ENCODE peak calls at places on chromosomes 13 and 19, in ten cellular contexts. D, V, X, W, G, O, Q, E, B and S are unnamed samples.

GRCh38 chr19:42323852-42324654 is 1.4 kb upstream of the MEGF8 start:
- DNase-seq in Q (peak; percentile 22), X (peak; percentile 80), D (no peak), G (no peak), O (no peak), E (peak; percentile 62), B (no peak), W (no peak), V (no peak), S (no peak)

GRCh38 chr13:58946274-58946673 is 1217.5 kb downstream of the DIAPH3 start:
- DNase-seq in V (no peak), G (no peak), W (no peak), Q (no peak), D (no peak), X (no peak), O (no peak), B (no peak), E (no peak), S (no peak)

GRCh38 chr13:101452519-101453485 is at the start of gene ITGBL1:
- DNase-seq in O (no peak), X (peak; percentile 81), W (no peak), G (peak; percentile 25), E (no peak), Q (no peak), D (no peak), B (peak; percentile 71), V (no peak), S (no peak)

GRCh38 chr13:97853550-97853949 is 99.9 kb upstream of the IPO5 start:
- DNase-seq in D (no peak), V (no peak), G (no peak), O (no peak), B (no peak), E (no peak), W (no peak), X (peak; percentile 71), Q (no peak), S (no peak)

GRCh38 chr19:15452111-15453047 is 2.6 kb upstream of the WIZ start:
- DNase-seq in O (peak; percentile 90), X (peak; percentile 100), G (peak; percentile 91), B (peak; percentile 90), W (peak; percentile 91), E (peak; percentile 96), V (no peak), D (peak; percentile 91), Q (peak; percentile 86), S (peak; percentile 91)

GRCh38 chr19:28351761-28352160 is 861.2 kb downstream of the UQCRFS1 start:
- DNase-seq in O (no peak), W (no peak), E (no peak), X (no peak), Q (no peak), D (no peak), V (no peak), G (no peak), B (no peak), S (no peak)

GRCh38 chr13:112940236-112940635 is 28.8 kb upstream of the MCF2L start:
- DNase-seq in G (no peak), B (no peak), X (no peak), Q (no peak), V (no peak), D (peak; percentile 24), W (no peak), O (no peak), E (no peak), S (no peak)

GRCh38 chr13:52652980-52653303 is 306 bp downstream of the SUGT1 start:
- DNase-seq in D (no peak), V (no peak), X (peak; percentile 57), Q (no peak), E (no peak), B (no peak), O (no peak), W (no peak), G (no peak), S (no peak)

GRCh38 chr13:23621316-23621645 is 51.1 kb downstream of the TNFRSF19 start:
- DNase-seq in W (no peak), V (no peak), E (no peak), X (peak; percentile 95), Q (no peak), B (no peak), G (no peak), O (no peak), D (no peak), S (no peak)

GRCh38 chr13:102033719-102034446 is 368.0 kb downstream of the FGF14 start:
- DNase-seq in Q (no peak), D (no peak), B (no peak), V (no peak), X (no peak), E (peak; percentile 56), W (no peak), G (no peak), O (no peak), S (no peak)

GRCh38 chr19:9597027-9597426 is 12.7 kb upstream of the ZNF121 start:
- DNase-seq in W (no peak), D (no peak), X (peak; percentile 84), E (no peak), G (no peak), Q (no peak), B (no peak), V (no peak), O (no peak), S (no peak)

GRCh38 chr19:54492568-54492967 is 10.1 kb upstream of the LAIR2 start:
- DNase-seq in W (no peak), D (no peak), O (no peak), V (no peak), E (no peak), Q (no peak), B (no peak), X (no peak), G (no peak), S (no peak)

GRCh38 chr13:108961542-108962125 is 332.2 kb downstream of the MYO16 start:
- DNase-seq in W (no peak), X (peak; percentile 14), E (peak; percentile 74), Q (no peak), D (no peak), O (no peak), V (no peak), B (no peak), G (no peak), S (no peak)

GRCh38 chr13:113920606-113921306 is 53.1 kb downstream of the C13orf46 start:
- DNase-seq in O (no peak), X (no peak), E (no peak), B (peak; percentile 52), V (no peak), D (peak; percentile 10), G (no peak), W (no peak), Q (no peak), S (no peak)

GRCh38 chr19:51185069-51185867 is 39.6 kb upstream of the CD33 start:
- DNase-seq in X (no peak), B (no peak), D (no peak), W (no peak), O (no peak), V (no peak), E (no peak), G (no peak), Q (no peak), S (no peak)

GRCh38 chr19:33297401-33298145 is 4.8 kb downstream of the CEBPA start:
- DNase-seq in O (no peak), G (no peak), X (peak; percentile 64), E (no peak), W (no peak), D (no peak), Q (no peak), B (no peak), V (no peak), S (no peak)

GRCh38 chr19:33298146-33298911 is 4.0 kb downstream of the CEBPA start:
- DNase-seq in V (no peak), E (no peak), X (peak; percentile 62), B (no peak), G (no peak), W (peak; percentile 22), D (peak; percentile 39), O (no peak), Q (peak; percentile 11), S (peak; percentile 80)

GRCh38 chr19:33295621-33296472 is 6.5 kb downstream of the CEBPA start:
- DNase-seq in E (no peak), O (no peak), D (no peak), B (no peak), V (no peak), W (no peak), Q (no peak), G (no peak), X (peak; percentile 55), S (peak; percentile 14)

GRCh38 chr19:33294058-33294798 is 8.1 kb downstream of the CEBPA start:
- DNase-seq in O (no peak), E (no peak), G (peak; percentile 1), B (no peak), Q (no peak), V (no peak), D (no peak), W (no peak), X (peak; percentile 68), S (no peak)

GRCh38 chr19:33296473-33297060 is 5.8 kb downstream of the CEBPA start:
- DNase-seq in E (no peak), O (peak; percentile 7), D (no peak), X (peak; percentile 38), W (no peak), B (no peak), G (no peak), Q (no peak), V (no peak), S (no peak)
- H3K9me3 ChIP-seq in E (no peaks in the 10 kb centered on the region), O (no peaks in the 10 kb centered on the region), D (no peaks in the 10 kb centered on the region), X (no peaks in the 10 kb centered on the region), W (no peaks in the 10 kb centered on the region), B (no peaks in the 10 kb centered on the region), G (no peaks in the 10 kb centered on the region), Q (no peaks in the 10 kb centered on the region), V (no peaks in the 10 kb centered on the region), S (no peaks in the 10 kb centered on the region)

GRCh38 chr19:49120325-49120683 is 960 bp downstream of the PPFIA3 start:
- DNase-seq in O (no peak), D (no peak), B (no peak), W (no peak), X (peak; percentile 58), V (no peak), G (no peak), Q (no peak), E (no peak), S (no peak)
- H3K4me3 ChIP-seq in O (peak overlapping the region; percentile 60), D (peak overlapping the region; percentile 60), B (peak overlapping the region; percentile 73), W (peak overlapping the region; percentile 79), X (no peak overlapping the region), V (no peak overlapping the region), G (peak overlapping the region; percentile 75), Q (no peak overlapping the region), E (no peak overlapping the region), S (peak overlapping the region; percentile 80)

GRCh38 chr13:47707414-47707813 is 293.7 kb downstream of the SUCLA2 start:
- DNase-seq in X (no peak), W (no peak), Q (no peak), E (no peak), D (no peak), G (no peak), B (no peak), O (no peak), V (no peak), S (no peak)
- TF ChIP-seq CTCF in X (no peak), W (no peak), Q (no peak), E (no peak), D (no peak), G (no peak), B (no peak), O (no peak), V (no peak), S (no peak)

DNA sequence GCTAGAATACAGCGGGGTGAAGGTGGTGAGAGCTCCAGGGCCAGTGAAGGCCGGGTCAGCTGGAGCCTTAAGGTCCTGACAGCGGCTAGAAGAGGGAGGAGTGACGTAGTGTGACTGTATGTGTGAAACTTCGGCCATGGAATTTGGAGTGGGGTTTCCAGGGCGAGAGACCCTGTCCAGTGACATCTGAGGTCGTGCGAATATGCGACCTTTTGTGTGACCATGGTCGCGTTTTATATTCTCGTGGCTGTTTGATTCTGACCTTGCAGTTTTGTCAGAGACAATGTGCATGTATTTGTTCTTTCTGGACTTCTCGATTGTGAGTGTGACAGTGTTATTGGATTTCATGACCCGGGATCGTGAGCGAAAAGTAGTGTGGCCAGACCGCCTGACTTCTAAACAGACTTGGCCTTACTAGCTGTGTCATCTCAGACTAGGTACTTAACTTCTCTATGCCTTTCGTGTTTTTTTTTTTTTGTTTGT is 405 bp upstream of the ZNF569 start:
- DNase-seq in D (no peak), B (no peak), X (peak; percentile 69), G (no peak), V (no peak), W (no peak), Q (no peak), E (no peak), O (no peak), S (no peak)
- H3K9me3 ChIP-seq in D (no peaks in the 10 kb centered on the region), B (peaks cover 4% of the 10 kb centered on the region), X (no peaks in the 10 kb centered on the region), G (peaks cover 9% of the 10 kb centered on the region), V (peaks cover 5% of the 10 kb centered on the region), W (peaks cover 41% of the 10 kb centered on the region), Q (no peaks in the 10 kb centered on the region), E (no peaks in the 10 kb centered on the region), O (peaks cover 11% of the 10 kb centered on the region), S (peaks cover 11% of the 10 kb centered on the region)